ENCODE peak calls at places on chromosome 3, in five cellular contexts. One of them, this sample, is unnamed.

GRCh38 chr3:72231439-72232196 is 446.7 kb upstream of the PROK2 start:
- DNase-seq in upper lobe of right lung: no peak
- DNase-seq in OCI-LY7: no peak
- DNase-seq in kidney epithelial cell: no peak
- DNase-seq in IMR-90: no peak
- DNase-seq in this sample: no peak

GRCh38 chr3:148158210-148158609 is 539.5 kb upstream of the AGTR1 start:
- DNase-seq in upper lobe of right lung: no peak
- DNase-seq in OCI-LY7: no peak
- DNase-seq in kidney epithelial cell: peak
- DNase-seq in IMR-90: peak
- DNase-seq in this sample: no peak

GRCh38 chr3:181703701-181704420 is 7.9 kb upstream of the SOX2 start:
- DNase-seq in upper lobe of right lung: no peak
- DNase-seq in OCI-LY7: no peak
- DNase-seq in kidney epithelial cell: no peak
- DNase-seq in IMR-90: no peak
- DNase-seq in this sample: no peak

GRCh38 chr3:87298111-87298718 is 21.8 kb upstream of the POU1F1 start:
- DNase-seq in upper lobe of right lung: no peak
- DNase-seq in OCI-LY7: peak
- DNase-seq in kidney epithelial cell: no peak
- DNase-seq in IMR-90: peak
- DNase-seq in this sample: no peak

GRCh38 chr3:18424213-18424861 is 802 bp downstream of the SATB1 start:
- DNase-seq in upper lobe of right lung: peak
- DNase-seq in OCI-LY7: no peak
- DNase-seq in kidney epithelial cell: no peak
- DNase-seq in IMR-90: no peak
- DNase-seq in this sample: no peak

GRCh38 chr3:195071916-195072820 is 198.8 kb downstream of the XXYLT1 start:
- DNase-seq in upper lobe of right lung: peak
- DNase-seq in OCI-LY7: no peak
- DNase-seq in kidney epithelial cell: no peak
- DNase-seq in IMR-90: no peak
- DNase-seq in this sample: no peak

GRCh38 chr3:69197922-69198540 is 75.6 kb upstream of the LMOD3 start:
- DNase-seq in upper lobe of right lung: no peak
- DNase-seq in OCI-LY7: no peak
- DNase-seq in kidney epithelial cell: no peak
- DNase-seq in IMR-90: no peak
- DNase-seq in this sample: no peak

GRCh38 chr3:167406876-167407492 is 26.9 kb upstream of the ZBBX start:
- DNase-seq in upper lobe of right lung: no peak
- DNase-seq in OCI-LY7: peak
- DNase-seq in kidney epithelial cell: peak
- DNase-seq in IMR-90: peak
- DNase-seq in this sample: no peak

GRCh38 chr3:169147246-169148008 is 516.1 kb downstream of the MECOM start:
- DNase-seq in upper lobe of right lung: peak
- DNase-seq in OCI-LY7: no peak
- DNase-seq in kidney epithelial cell: peak
- DNase-seq in IMR-90: peak
- DNase-seq in this sample: no peak

GRCh38 chr3:177299250-177299649 is 102.0 kb upstream of the TBL1XR1 start:
- DNase-seq in upper lobe of right lung: no peak
- DNase-seq in OCI-LY7: no peak
- DNase-seq in kidney epithelial cell: no peak
- DNase-seq in IMR-90: no peak
- DNase-seq in this sample: no peak

GRCh38 chr3:195900426-195901355 is 7.7 kb downstream of the TNK2 start:
- DNase-seq in upper lobe of right lung: peak
- DNase-seq in OCI-LY7: peak
- DNase-seq in kidney epithelial cell: no peak
- DNase-seq in IMR-90: peak
- DNase-seq in this sample: no peak

GRCh38 chr3:178083906-178084823 is 452.1 kb upstream of the KCNMB2 start:
- DNase-seq in upper lobe of right lung: no peak
- DNase-seq in OCI-LY7: no peak
- DNase-seq in kidney epithelial cell: no peak
- DNase-seq in IMR-90: no peak
- DNase-seq in this sample: no peak

GRCh38 chr3:128378631-128379347 is 87.9 kb downstream of the DNAJB8 start:
- DNase-seq in upper lobe of right lung: no peak
- DNase-seq in OCI-LY7: no peak
- DNase-seq in kidney epithelial cell: no peak
- DNase-seq in IMR-90: peak
- DNase-seq in this sample: no peak

GRCh38 chr3:140845878-140846277 is 95.8 kb upstream of the SLC25A36 start:
- DNase-seq in upper lobe of right lung: no peak
- DNase-seq in OCI-LY7: peak
- DNase-seq in kidney epithelial cell: no peak
- DNase-seq in IMR-90: no peak
- DNase-seq in this sample: no peak

GRCh38 chr3:95277614-95278013 is 1214.8 kb downstream of the NSUN3 start:
- DNase-seq in upper lobe of right lung: no peak
- DNase-seq in OCI-LY7: no peak
- DNase-seq in kidney epithelial cell: no peak
- DNase-seq in IMR-90: no peak
- DNase-seq in this sample: no peak

GRCh38 chr3:141360888-141361598 is 7.3 kb upstream of the ZBTB38 start:
- DNase-seq in upper lobe of right lung: no peak
- DNase-seq in OCI-LY7: peak
- DNase-seq in kidney epithelial cell: peak
- DNase-seq in IMR-90: peak
- DNase-seq in this sample: no peak

GRCh38 chr3:132034097-132034485 is 723 bp downstream of the CPNE4 start:
- DNase-seq in upper lobe of right lung: no peak
- DNase-seq in OCI-LY7: no peak
- DNase-seq in kidney epithelial cell: no peak
- DNase-seq in IMR-90: no peak
- DNase-seq in this sample: no peak

GRCh38 chr3:128201158-128201755 is 48.0 kb downstream of the EEFSEC start:
- DNase-seq in upper lobe of right lung: no peak
- DNase-seq in OCI-LY7: no peak
- DNase-seq in kidney epithelial cell: no peak
- DNase-seq in IMR-90: no peak
- DNase-seq in this sample: no peak

GRCh38 chr3:154324919-154325318 is 632 bp upstream of the DHX36 start:
- DNase-seq in upper lobe of right lung: no peak
- DNase-seq in OCI-LY7: no peak
- DNase-seq in kidney epithelial cell: no peak
- DNase-seq in IMR-90: no peak
- DNase-seq in this sample: no peak

GRCh38 chr3:98242155-98242554 is 21.9 kb upstream of the OR5H6 start:
- DNase-seq in upper lobe of right lung: no peak
- DNase-seq in OCI-LY7: no peak
- DNase-seq in kidney epithelial cell: no peak
- DNase-seq in IMR-90: no peak
- DNase-seq in this sample: no peak

GRCh38 chr3:194514626-194515025 is 27.8 kb upstream of the ATP13A3 start:
- DNase-seq in upper lobe of right lung: no peak
- DNase-seq in OCI-LY7: no peak
- DNase-seq in kidney epithelial cell: no peak
- DNase-seq in IMR-90: no peak
- DNase-seq in this sample: no peak

GRCh38 chr3:132629928-132630327 is 29.7 kb downstream of the ACAD11 start:
- DNase-seq in upper lobe of right lung: no peak
- DNase-seq in OCI-LY7: no peak
- DNase-seq in kidney epithelial cell: no peak
- DNase-seq in IMR-90: peak
- DNase-seq in this sample: no peak

GRCh38 chr3:167110906-167111305 is 269.2 kb downstream of the ZBBX start:
- DNase-seq in upper lobe of right lung: no peak
- DNase-seq in OCI-LY7: no peak
- DNase-seq in kidney epithelial cell: peak
- DNase-seq in IMR-90: no peak
- DNase-seq in this sample: no peak

GRCh38 chr3:45904931-45905330 is 18.6 kb downstream of the CCR9 start:
- DNase-seq in upper lobe of right lung: no peak
- DNase-seq in OCI-LY7: no peak
- DNase-seq in kidney epithelial cell: no peak
- DNase-seq in IMR-90: no peak
- DNase-seq in this sample: no peak

GRCh38 chr3:190564175-190564574 is 50.3 kb downstream of the IL1RAP start:
- DNase-seq in upper lobe of right lung: no peak
- DNase-seq in OCI-LY7: no peak
- DNase-seq in kidney epithelial cell: no peak
- DNase-seq in IMR-90: no peak
- DNase-seq in this sample: no peak

GRCh38 chr3:55169161-55169560 is 241.3 kb upstream of the LRTM1 start:
- DNase-seq in upper lobe of right lung: no peak
- DNase-seq in OCI-LY7: no peak
- DNase-seq in kidney epithelial cell: no peak
- DNase-seq in IMR-90: no peak
- DNase-seq in this sample: no peak

DNA sequence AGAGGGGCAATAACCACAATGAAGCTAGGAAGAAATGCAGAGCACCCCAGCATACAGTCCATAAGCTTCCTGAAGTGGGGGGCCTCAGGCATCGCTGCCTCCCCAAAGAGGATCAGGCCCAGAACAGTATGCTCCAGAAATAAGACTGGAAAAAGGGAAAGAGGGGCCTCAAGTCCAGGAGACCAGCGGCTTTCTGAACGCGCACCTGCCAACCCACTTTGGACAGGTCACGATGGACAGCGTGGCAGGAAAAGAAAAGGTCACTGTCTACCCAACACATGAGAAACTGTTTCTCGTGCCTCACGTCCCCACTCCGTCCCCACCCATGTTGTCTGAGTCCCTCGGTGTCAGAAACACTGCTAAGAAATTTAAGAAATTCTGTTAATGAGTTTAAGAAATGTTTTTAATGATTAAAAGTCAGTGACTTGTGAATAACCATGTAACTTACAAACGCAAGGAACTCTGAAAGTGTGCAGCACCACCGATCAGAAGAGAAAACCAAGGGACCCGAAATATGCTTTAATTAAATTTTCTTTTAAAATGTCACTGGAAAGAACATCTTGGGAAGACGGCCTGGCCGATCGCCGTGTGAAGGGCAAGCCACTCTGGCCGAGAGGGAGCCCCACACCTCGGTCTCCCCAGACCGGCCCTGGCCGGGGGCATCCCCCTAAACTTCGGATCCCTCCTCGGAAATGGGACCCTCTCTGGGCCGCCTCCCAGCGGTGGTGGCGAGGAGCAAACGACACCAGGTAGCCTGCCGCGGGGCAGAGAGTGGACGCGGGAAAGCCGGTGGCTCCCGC is 1.7 kb upstream of the PPARG start:
- DNase-seq in upper lobe of right lung: peak
- DNase-seq in OCI-LY7: no peak
- DNase-seq in kidney epithelial cell: no peak
- DNase-seq in IMR-90: no peak
- DNase-seq in this sample: no peak
- TF ChIP-seq CTCF in upper lobe of right lung: no peak
- TF ChIP-seq CTCF in OCI-LY7: no peak
- TF ChIP-seq CTCF in kidney epithelial cell: peak
- TF ChIP-seq CTCF in IMR-90: no peak
- TF ChIP-seq CTCF in this sample: no peak

GRCh38 chr3:189171707-189172106 is at the start of gene TPRG1:
- DNase-seq in upper lobe of right lung: no peak
- DNase-seq in OCI-LY7: no peak
- DNase-seq in kidney epithelial cell: no peak
- DNase-seq in IMR-90: no peak
- DNase-seq in this sample: no peak
- H3K4me3 ChIP-seq in upper lobe of right lung: no peak
- H3K4me3 ChIP-seq in OCI-LY7: no peak
- H3K4me3 ChIP-seq in kidney epithelial cell: no peak
- H3K4me3 ChIP-seq in IMR-90: no peak
- H3K4me3 ChIP-seq in this sample: no peak

DNA sequence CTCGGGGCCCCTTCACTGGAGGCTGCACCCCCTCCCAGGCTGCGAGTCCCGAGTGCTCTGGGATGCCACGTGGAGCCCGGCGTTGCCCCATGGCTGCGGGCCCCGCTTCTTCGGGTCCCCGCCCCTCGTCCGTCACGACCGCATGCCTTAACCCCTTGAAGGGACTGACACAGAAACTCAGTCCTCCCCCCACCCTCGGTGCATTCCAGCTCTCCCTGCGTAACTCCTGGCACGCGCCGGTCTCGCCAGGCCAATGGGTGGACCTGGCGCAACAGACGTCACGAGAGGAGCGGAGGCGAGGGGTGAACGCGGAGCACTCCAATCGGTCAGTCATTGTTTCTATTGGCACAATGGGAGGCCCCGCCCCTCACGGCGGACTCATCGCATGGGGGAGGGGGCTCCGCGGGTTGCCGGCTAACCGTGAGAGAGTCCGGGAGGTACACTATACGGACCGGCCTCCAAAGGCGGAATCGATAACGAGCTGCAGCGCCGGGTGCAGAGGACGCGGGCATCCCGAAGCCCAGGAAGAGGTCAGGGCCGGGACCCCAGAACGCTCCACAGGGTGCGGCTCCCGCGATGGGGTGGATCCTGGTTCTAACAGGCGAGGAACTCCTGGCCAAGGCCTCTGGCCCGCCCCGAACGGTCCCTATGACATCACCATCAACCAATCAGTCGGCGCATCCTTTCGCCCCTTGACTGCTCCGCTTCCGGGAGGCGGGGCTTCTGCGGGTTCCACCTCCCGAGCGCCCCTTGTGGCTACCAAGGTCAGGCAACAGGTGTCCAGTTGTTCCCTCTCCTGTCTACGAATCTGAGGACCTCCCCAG is 1.0 kb upstream of the CELSR3 start:
- DNase-seq in upper lobe of right lung: peak
- DNase-seq in OCI-LY7: peak
- DNase-seq in kidney epithelial cell: peak
- DNase-seq in IMR-90: peak
- DNase-seq in this sample: peak
- TF ChIP-seq CTCF in upper lobe of right lung: peak
- TF ChIP-seq CTCF in OCI-LY7: peak
- TF ChIP-seq CTCF in kidney epithelial cell: peak
- TF ChIP-seq CTCF in IMR-90: peak
- TF ChIP-seq CTCF in this sample: peak

DNA sequence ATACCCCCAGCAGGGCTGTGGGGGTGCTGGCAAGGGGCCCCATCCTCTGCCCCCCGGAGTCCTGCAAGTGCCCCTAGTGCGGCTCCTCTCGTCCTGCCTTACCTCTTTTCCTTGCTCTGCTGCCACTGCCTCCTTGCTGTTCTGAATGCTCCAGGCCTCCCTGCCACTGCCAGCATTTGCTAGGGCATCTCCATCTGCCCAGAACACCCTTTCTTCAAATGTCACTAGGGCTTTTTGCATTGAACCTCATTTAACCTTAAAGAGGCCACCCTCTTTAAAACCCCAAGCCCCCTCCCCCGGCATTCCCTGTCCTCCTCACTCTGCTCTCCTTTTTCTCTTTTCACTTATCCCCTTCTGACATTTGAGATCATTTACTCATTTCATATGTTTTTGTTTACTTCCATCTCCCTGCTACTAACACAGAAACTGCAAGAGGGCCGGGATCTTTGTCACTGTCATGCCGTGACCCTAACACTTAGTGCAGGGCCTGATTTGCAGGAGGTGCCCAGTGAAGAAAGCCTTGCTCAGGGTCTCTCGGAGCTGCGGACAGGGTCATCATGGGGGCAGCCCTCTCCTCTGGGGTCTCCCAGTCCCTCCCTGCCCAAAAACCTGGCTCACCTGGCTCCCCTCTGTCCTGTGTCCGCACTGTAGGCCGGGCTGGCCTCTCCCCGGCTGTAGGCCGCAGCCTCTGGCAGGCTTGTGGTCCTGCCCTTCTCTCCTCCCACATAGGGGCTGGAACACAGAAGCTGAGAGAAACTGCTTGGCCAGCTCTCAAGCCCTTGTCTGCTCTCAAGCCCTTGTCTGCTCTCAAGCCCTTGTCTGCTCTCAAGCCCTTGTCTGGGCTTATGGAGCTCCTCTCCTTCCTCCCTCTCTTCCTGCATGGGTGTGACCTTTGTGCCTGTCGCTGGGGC is at the start of gene ACOX2:
- DNase-seq in upper lobe of right lung: peak
- DNase-seq in OCI-LY7: no peak
- DNase-seq in kidney epithelial cell: no peak
- DNase-seq in IMR-90: peak
- DNase-seq in this sample: no peak
- H3K4me3 ChIP-seq in upper lobe of right lung: peak
- H3K4me3 ChIP-seq in OCI-LY7: no peak
- H3K4me3 ChIP-seq in kidney epithelial cell: no peak
- H3K4me3 ChIP-seq in IMR-90: peak
- H3K4me3 ChIP-seq in this sample: no peak

This sample was measured in GM12864.